ENCODE peak calls at places on chromosomes 7 and 10, in six cellular contexts. U is Peyer's patch, G is neuronal stem cell, A is astrocyte of the spinal cord, V is AG04450, J is NCI-H1092. S is an unnamed sample.

GRCh38 chr7:138097064-138097741 is 20.9 kb downstream of the AKR1D1 start:
- DNase-seq in A (peak; percentile 21), U (no peak), J (no peak), V (no peak), G (no peak), S (no peak)

GRCh38 chr7:75982306-75983064 is 11.9 kb downstream of the TMEM120A start:
- DNase-seq in A (no peak), V (no peak), U (no peak), J (no peak), G (no peak), S (no peak)

GRCh38 chr7:56009695-56010094 is 41.5 kb downstream of the PSPH start:
- DNase-seq in V (no peak), J (no peak), A (peak; percentile 44), U (no peak), G (no peak), S (peak; percentile 47)

GRCh38 chr10:22339761-22340361 is 5.4 kb upstream of the SPAG6 start:
- DNase-seq in G (peak; percentile 18), A (no peak), V (no peak), U (no peak), J (no peak), S (no peak)

GRCh38 chr10:49321021-49321420 is 22.1 kb downstream of the C10orf71 start:
- DNase-seq in G (no peak), J (no peak), V (no peak), U (no peak), A (no peak), S (no peak)

GRCh38 chr10:26555719-26556368 is 117.7 kb downstream of the APBB1IP start:
- DNase-seq in U (no peak), A (peak; percentile 29), J (no peak), G (no peak), V (no peak), S (no peak)

GRCh38 chr7:99762680-99763327 is 21.2 kb downstream of the CYP3A4 start:
- DNase-seq in V (peak; percentile 7), J (no peak), U (no peak), A (peak; percentile 74), G (no peak), S (no peak)

GRCh38 chr7:64882341-64883112 is 20.5 kb upstream of the ZNF273 start:
- DNase-seq in J (peak; percentile 32), G (no peak), A (no peak), V (no peak), U (no peak), S (peak; percentile 56)

GRCh38 chr7:82443044-82443800 is at the start of gene CACNA2D1:
- DNase-seq in U (no peak), V (no peak), A (peak; percentile 59), G (peak; percentile 41), J (peak; percentile 70), S (no peak)

GRCh38 chr7:101243786-101244384 is 996 bp downstream of the FIS1 start:
- DNase-seq in J (no peak), V (no peak), A (no peak), G (no peak), U (no peak), S (peak; percentile 44)

GRCh38 chr10:117175215-117175900 is 21.9 kb upstream of the KCNK18 start:
- DNase-seq in V (no peak), U (no peak), G (no peak), A (no peak), J (no peak), S (peak; percentile 38)

GRCh38 chr10:95475827-95476481 is 85.2 kb downstream of the SORBS1 start:
- DNase-seq in J (no peak), V (no peak), A (no peak), U (no peak), G (no peak), S (peak; percentile 88)

GRCh38 chr10:80681142-80681541 is 143.4 kb downstream of the SH2D4B start:
- DNase-seq in G (no peak), U (no peak), V (no peak), A (no peak), J (no peak), S (no peak)

GRCh38 chr10:128431506-128431905 is 305.3 kb upstream of the MKI67 start:
- DNase-seq in G (no peak), A (no peak), U (no peak), V (no peak), J (no peak), S (no peak)

GRCh38 chr10:1216576-1217236 is 160.5 kb downstream of the WDR37 start:
- DNase-seq in A (no peak), U (no peak), V (no peak), J (no peak), G (no peak), S (no peak)

GRCh38 chr10:79406683-79407396 is 38.6 kb downstream of the ZCCHC24 start:
- DNase-seq in A (no peak), J (no peak), G (no peak), U (no peak), V (no peak), S (peak; percentile 30)

GRCh38 chr7:129285195-129285594 is 60.4 kb downstream of the AHCYL2 start:
- DNase-seq in V (no peak), A (no peak), G (no peak), U (no peak), J (no peak), S (no peak)

GRCh38 chr10:95326396-95326795 is 35.6 kb upstream of the PDLIM1 start:
- DNase-seq in U (no peak), J (no peak), V (no peak), A (no peak), G (no peak), S (no peak)